ENCODE peak calls at places on chromosome 10, in nine cellular contexts. B is CD8-positive, alpha-beta memory T cell; K is fibroblast of lung; Q is K562; Z is sigmoid colon; W is psoas muscle; G is ovary; S is Panc1; H is right lobe of liver. N is an unnamed sample. For H3K36me3, the result is how much of the 10 kb centered on the place peaks cover.

GRCh38 chr10:71840177-71840711 is 10.8 kb downstream of the PSAP start:
- DNase-seq in K (peak), G (peak), B (no peak), S (no peak), Z (peak), H (no peak), Q (peak), W (peak), N (peak)

GRCh38 chr10:7117806-7118674 is 292.8 kb downstream of the SFMBT2 start:
- DNase-seq in S (no peak), K (no peak), H (no peak), G (no peak), Z (no peak), Q (no peak), B (no peak), W (no peak), N (no peak)

GRCh38 chr10:73950155-73950554 is 39.2 kb downstream of the PLAU start:
- DNase-seq in G (no peak), Z (peak), W (no peak), K (no peak), H (no peak), S (no peak), Q (no peak), B (no peak), N (no peak)

GRCh38 chr10:15084502-15084922 is 4.1 kb downstream of the ACBD7 start:
- DNase-seq in B (no peak), S (no peak), K (peak), Q (peak), G (peak), H (no peak), Z (no peak), W (no peak), N (no peak)

GRCh38 chr10:60810437-60811182 is 32.3 kb downstream of the CDK1 start:
- DNase-seq in K (peak), Q (no peak), S (no peak), B (no peak), Z (no peak), G (no peak), H (no peak), W (no peak), N (no peak)

GRCh38 chr10:23314835-23315239 is 29.8 kb downstream of the C10orf67 start:
- DNase-seq in B (peak), H (no peak), S (no peak), Q (peak), G (peak), Z (no peak), W (no peak), K (peak), N (peak)

GRCh38 chr10:113683300-113683699 is 3.6 kb downstream of the CASP7 start:
- DNase-seq in G (no peak), S (no peak), H (no peak), Z (no peak), K (no peak), B (no peak), W (no peak), Q (no peak), N (no peak)

GRCh38 chr10:25797888-25798429 is 136.1 kb upstream of the MYO3A start:
- DNase-seq in W (no peak), H (no peak), Q (no peak), G (no peak), B (no peak), S (no peak), Z (no peak), K (no peak), N (no peak)

GRCh38 chr10:132363921-132364593 is 32.1 kb downstream of the LRRC27 start:
- DNase-seq in W (no peak), Z (peak), B (no peak), K (no peak), Q (no peak), G (no peak), H (no peak), S (no peak), N (no peak)

GRCh38 chr10:82213784-82214183 is 338.8 kb downstream of the NRG3 start:
- DNase-seq in K (no peak), H (no peak), Q (no peak), W (no peak), Z (no peak), S (no peak), B (no peak), G (no peak), N (no peak)

GRCh38 chr10:71771821-71772617 is 1.3 kb downstream of the VSIR start:
- DNase-seq in G (peak), Z (peak), B (peak), K (peak), Q (peak), W (peak), H (no peak), S (no peak), N (no peak)

GRCh38 chr10:8424555-8425201 is 370.2 kb downstream of the GATA3 start:
- DNase-seq in B (no peak), K (no peak), W (no peak), Q (no peak), H (no peak), S (no peak), Z (no peak), G (no peak), N (no peak)

GRCh38 chr10:48821111-48821510 is 118.5 kb downstream of the LRRC18 start:
- DNase-seq in S (no peak), H (no peak), Q (peak), K (no peak), W (no peak), G (no peak), B (no peak), Z (no peak), N (no peak)

GRCh38 chr10:32048282-32048681 is 7.9 kb downstream of the KIF5B start:
- DNase-seq in S (no peak), H (no peak), Z (no peak), W (no peak), G (no peak), B (no peak), K (no peak), Q (no peak), N (no peak)

GRCh38 chr10:32054087-32054486 is 2.1 kb downstream of the KIF5B start:
- DNase-seq in S (no peak), Q (peak), W (no peak), Z (peak), B (no peak), G (no peak), H (no peak), K (peak), N (no peak)

GRCh38 chr10:32050145-32050544 is 6.1 kb downstream of the KIF5B start:
- DNase-seq in Q (no peak), K (no peak), W (no peak), G (no peak), Z (no peak), B (no peak), S (no peak), H (no peak), N (no peak)

GRCh38 chr10:32049113-32049512 is 7.1 kb downstream of the KIF5B start:
- DNase-seq in B (no peak), K (no peak), H (no peak), S (no peak), G (no peak), Z (no peak), W (no peak), Q (no peak), N (no peak)
- H3K36me3 ChIP-seq in B (under half), K (under half), H (under half), S (under half), G (under half), Z (under half), W (under half), Q (half or more), N (under half)

DNA sequence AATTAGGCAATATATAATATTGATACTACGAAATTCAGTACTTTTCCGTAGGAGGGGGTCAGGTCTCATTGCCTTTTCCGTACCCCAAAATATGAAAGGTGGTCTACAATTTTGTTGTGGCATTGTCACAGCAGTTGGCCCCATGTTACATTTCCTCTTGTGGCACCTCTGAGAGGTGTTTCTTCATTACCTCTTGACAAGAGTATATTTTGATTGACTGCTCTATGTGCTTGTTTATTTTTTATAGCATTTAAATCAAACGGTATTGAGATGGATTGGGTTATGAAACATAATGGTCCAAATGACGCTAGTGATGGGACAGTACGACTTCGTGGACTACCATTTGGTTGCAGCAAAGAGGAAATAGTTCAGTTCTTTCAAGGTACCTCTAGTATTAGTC is 4.2 kb upstream of the PBLD start:
- DNase-seq in G (no peak), H (no peak), K (no peak), W (no peak), Q (no peak), Z (no peak), B (no peak), S (no peak), N (no peak)
- H3K36me3 ChIP-seq in G (under half), H (under half), K (under half), W (under half), Q (half or more), Z (under half), B (under half), S (half or more), N (half or more)

GRCh38 chr10:77699080-77699645 is 61.6 kb upstream of the KCNMA1 start:
- DNase-seq in B (no peak), W (no peak), S (no peak), Q (no peak), G (no peak), K (no peak), H (no peak), Z (no peak), N (no peak)

GRCh38 chr10:77698267-77698932 is 60.8 kb upstream of the KCNMA1 start:
- DNase-seq in G (no peak), S (no peak), W (no peak), H (no peak), K (no peak), Z (no peak), Q (no peak), B (no peak), N (no peak)

GRCh38 chr10:77695186-77695585 is 57.6 kb upstream of the KCNMA1 start:
- DNase-seq in W (no peak), B (no peak), K (no peak), H (no peak), Z (no peak), Q (no peak), S (no peak), G (no peak), N (no peak)

GRCh38 chr10:77700086-77700485 is 62.5 kb upstream of the KCNMA1 start:
- DNase-seq in H (no peak), Z (no peak), B (no peak), Q (no peak), W (no peak), S (no peak), K (peak), G (no peak), N (no peak)

DNA sequence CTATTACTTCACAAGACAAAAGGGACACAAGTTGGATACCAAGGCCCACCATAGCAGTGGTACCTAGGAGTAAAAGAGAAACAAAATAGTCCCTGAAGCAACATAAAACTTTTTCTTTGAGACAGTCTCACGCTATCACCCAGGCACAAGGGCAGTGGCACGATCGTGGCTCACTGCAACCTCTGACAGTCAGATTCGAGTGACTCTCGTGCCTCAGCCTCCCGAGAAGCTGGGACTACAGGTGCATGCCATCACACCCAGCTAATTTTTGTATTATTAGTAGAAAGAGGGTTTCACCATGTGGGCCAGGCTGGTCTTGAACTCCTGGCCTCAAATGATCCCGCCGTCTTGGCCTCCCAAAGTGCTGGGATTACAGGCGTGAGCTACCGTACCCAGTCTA is 59.0 kb upstream of the KCNMA1 start:
- DNase-seq in S (no peak), W (no peak), K (no peak), H (no peak), Z (no peak), B (no peak), G (no peak), Q (no peak), N (no peak)
- H3K36me3 ChIP-seq in S (under half), W (under half), K (under half), H (under half), Z (under half), B (under half), G (under half), Q (under half), N (under half)

DNA sequence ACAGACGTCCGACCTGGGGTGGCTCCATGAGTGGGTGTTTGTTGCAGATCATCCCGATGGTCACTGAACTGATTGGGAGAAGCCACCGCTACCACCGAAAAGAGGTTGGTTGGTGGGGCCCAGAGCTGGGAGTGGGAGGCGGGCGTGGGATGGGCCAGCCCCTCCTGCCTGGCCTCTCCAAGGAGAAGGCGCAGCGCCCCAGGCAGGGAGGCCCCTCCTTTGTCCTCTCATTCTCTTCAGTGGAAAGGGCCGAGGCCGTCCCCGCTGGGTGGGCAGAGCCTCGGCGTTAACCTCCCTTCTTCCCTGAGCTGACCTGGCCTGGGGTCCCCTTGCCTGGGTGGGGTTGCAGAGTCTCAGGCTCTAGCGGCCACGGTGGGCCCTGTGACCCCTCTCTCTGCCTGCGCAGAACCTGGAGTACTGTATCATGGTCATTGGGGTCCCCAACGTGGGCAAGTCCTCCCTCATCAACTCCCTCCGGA is 5.2 kb downstream of the MTG1 start:
- DNase-seq in Q (no peak), K (no peak), S (no peak), W (no peak), G (no peak), Z (peak), H (no peak), B (no peak), N (no peak)
- H3K36me3 ChIP-seq in Q (half or more), K (under half), S (under half), W (half or more), G (under half), Z (under half), H (under half), B (under half), N (half or more)

DNA sequence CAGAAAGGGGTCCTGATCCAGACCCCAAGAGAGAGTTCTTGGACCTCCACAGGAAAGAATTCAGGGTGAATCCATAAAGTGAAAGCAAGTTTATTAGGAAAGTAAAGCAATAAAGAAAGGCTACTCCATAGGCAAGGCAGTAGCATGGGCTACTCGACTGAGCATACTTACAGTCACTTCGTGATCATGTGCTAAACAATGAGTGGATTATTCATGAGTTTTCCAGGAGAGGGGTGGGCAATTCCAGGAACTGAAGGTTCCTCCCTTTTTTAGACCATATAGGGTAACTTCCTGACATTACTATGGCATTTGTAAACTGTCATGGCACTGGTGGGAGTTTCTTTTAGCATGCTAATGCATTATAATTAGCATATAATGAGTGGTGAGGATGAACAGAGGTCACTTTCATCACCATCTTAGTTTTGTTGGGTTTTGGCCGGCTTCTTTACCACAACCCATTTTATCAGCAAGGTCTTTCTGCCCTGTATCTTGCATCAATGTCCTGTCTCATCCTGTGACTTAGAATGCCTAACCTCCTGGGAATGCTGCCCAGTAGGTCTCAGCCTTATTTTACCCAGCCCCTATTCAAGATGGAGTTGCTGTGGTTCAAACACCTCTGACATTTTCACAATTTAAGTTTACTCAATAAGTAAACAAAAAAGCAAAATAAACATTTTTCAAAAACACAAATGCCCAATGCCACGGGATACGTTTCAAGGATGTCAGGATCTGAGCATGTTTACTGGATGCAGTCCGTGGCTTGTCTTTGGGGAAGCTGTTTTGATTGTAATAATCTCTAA is 37.0 kb downstream of the ALOX5 start:
- DNase-seq in Q (peak), W (no peak), H (no peak), G (no peak), B (no peak), K (no peak), S (no peak), Z (no peak), N (no peak)
- H3K36me3 ChIP-seq in Q (under half), W (under half), H (under half), G (under half), B (under half), K (under half), S (under half), Z (under half), N (under half)

DNA sequence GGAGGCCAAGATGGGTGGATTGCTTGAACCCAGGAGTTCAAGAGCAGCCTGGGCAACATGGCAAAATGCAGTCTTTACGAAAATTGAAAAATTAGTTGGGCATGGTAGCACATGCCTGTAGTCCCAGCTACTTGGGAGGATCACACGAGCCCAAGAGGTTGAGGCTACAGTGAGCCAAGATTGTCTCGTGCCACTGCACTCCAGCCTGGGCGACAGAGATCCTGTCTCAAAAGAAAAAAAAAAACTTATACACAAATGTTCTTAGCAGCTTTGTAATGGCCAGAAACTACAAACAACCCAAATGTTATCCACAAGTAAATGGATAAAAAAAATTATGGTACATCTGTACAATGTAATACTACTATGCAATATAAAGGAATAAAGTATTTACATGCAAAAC is 12.6 kb downstream of the NT5C2 start:
- DNase-seq in B (no peak), Q (no peak), W (no peak), S (no peak), G (no peak), H (no peak), Z (no peak), K (no peak), N (no peak)
- H3K36me3 ChIP-seq in B (under half), Q (under half), W (half or more), S (under half), G (under half), H (under half), Z (under half), K (under half), N (under half)

DNA sequence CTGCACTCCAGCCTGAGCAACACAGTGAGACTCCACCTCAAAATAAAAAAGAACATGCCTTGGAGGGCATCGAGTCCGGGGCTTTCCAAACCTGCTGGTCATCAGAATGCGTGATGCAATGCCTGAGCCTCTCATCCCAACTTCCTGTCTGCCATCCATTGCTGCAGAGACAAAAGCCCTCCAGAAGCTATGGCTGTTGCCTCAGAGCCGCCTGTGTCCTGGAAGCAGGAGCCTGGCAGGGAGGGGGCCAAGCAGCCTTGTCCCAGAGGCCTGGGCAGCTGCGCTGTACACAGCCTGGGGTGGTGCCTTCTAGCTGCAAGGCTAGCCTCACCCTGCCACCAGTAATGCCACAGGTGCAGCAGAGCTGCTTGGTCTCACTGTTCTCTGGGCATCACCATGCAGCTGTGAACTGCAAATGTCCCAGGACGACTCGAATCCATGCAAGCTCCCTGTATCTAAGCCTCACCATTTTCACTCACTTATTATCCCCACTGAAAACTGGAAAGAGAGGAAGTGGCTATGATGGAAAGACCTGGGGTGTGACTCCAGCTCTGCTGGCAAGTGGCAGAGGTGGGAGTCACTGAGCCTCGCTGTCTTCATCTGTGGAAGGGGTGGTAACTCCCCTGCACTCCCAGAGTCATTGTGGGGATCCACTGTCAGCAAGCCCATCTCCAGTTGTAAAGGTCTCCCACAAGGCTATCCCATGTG is 7.0 kb downstream of the ALOX5 start:
- DNase-seq in G (no peak), W (peak), H (no peak), Z (no peak), K (no peak), B (no peak), S (no peak), Q (no peak), N (no peak)
- H3K36me3 ChIP-seq in G (under half), W (under half), H (under half), Z (under half), K (under half), B (under half), S (under half), Q (under half), N (under half)

GRCh38 chr10:18554479-18554878 is 96.9 kb downstream of the NSUN6 start:
- DNase-seq in W (no peak), K (no peak), Z (no peak), B (no peak), Q (no peak), H (no peak), G (no peak), S (no peak), N (no peak)
- H3K36me3 ChIP-seq in W (under half), K (under half), Z (under half), B (under half), Q (under half), H (under half), G (under half), S (under half), N (under half)

GRCh38 chr10:127440371-127440770 is 108.7 kb upstream of the NPS start:
- DNase-seq in G (no peak), W (no peak), K (no peak), H (no peak), B (no peak), S (no peak), Z (no peak), Q (no peak), N (no peak)

GRCh38 chr10:127442220-127442525 is 106.9 kb upstream of the NPS start:
- DNase-seq in Z (no peak), B (no peak), Q (no peak), G (no peak), S (no peak), W (no peak), H (no peak), K (no peak), N (no peak)

GRCh38 chr10:127441350-127442219 is 107.5 kb upstream of the NPS start:
- DNase-seq in G (peak), H (no peak), S (no peak), Q (no peak), Z (peak), K (no peak), W (no peak), B (no peak), N (no peak)

GRCh38 chr10:127447197-127447596 is 101.9 kb upstream of the NPS start:
- DNase-seq in K (no peak), B (no peak), H (no peak), Z (peak), Q (no peak), W (no peak), G (no peak), S (no peak), N (no peak)

GRCh38 chr10:127444155-127444554 is 105.0 kb upstream of the NPS start:
- DNase-seq in Q (no peak), Z (no peak), K (no peak), H (no peak), W (no peak), B (no peak), G (no peak), S (no peak), N (no peak)
- H3K36me3 ChIP-seq in Q (under half), Z (under half), K (under half), H (under half), W (under half), B (under half), G (under half), S (under half), N (under half)